ENCODE peak calls at places on chromosomes 11 and 22, in five cellular contexts. A is Peyer's patch, K is mammary epithelial cell, U is tibial nerve, F is fibroblast of mammary gland. E is an unnamed sample.

GRCh38 chr11:75532200-75532972 is 6.6 kb upstream of the GDPD5 start:
- DNase-seq in A (peak), F (peak), U (peak), K (peak), E (peak)

GRCh38 chr11:104534268-104534667 is 364.0 kb downstream of the CASP12 start:
- DNase-seq in F (peak), K (peak), A (no peak), U (no peak), E (no peak)

GRCh38 chr22:41264408-41264941 is 21.5 kb downstream of the RANGAP1 start:
- DNase-seq in F (no peak), U (no peak), K (no peak), A (no peak), E (no peak)

GRCh38 chr22:17198188-17199130 is 20.8 kb downstream of the ADA2 start:
- DNase-seq in A (no peak), K (no peak), F (peak), U (no peak), E (no peak)

GRCh38 chr11:30244255-30244654 is 13.4 kb downstream of the FSHB start:
- DNase-seq in A (no peak), F (peak), U (no peak), K (peak), E (no peak)

GRCh38 chr11:70456921-70457532 is 58.7 kb downstream of the CTTN start:
- DNase-seq in F (peak), U (no peak), A (no peak), K (no peak), E (no peak)

GRCh38 chr22:17549183-17549582 is 14.1 kb upstream of the SLC25A18 start:
- DNase-seq in F (no peak), K (no peak), A (no peak), U (no peak), E (no peak)

GRCh38 chr11:104408630-104409029 is 244.7 kb upstream of the PDGFD start:
- DNase-seq in F (no peak), A (no peak), K (no peak), U (no peak), E (no peak)

GRCh38 chr11:80726236-80726635 is 1285.4 kb upstream of the TENM4 start:
- DNase-seq in U (no peak), F (no peak), A (no peak), K (no peak), E (no peak)

GRCh38 chr11:10181811-10182210 is 112.2 kb downstream of the SBF2 start:
- DNase-seq in F (peak), U (no peak), K (no peak), A (no peak), E (no peak)

GRCh38 chr22:48306284-48306683 is 1521.4 kb downstream of the BRD1 start:
- DNase-seq in K (no peak), A (no peak), U (no peak), F (no peak), E (peak)

GRCh38 chr11:87007938-87008337 is 29.8 kb upstream of the TMEM135 start:
- DNase-seq in F (peak), K (no peak), A (no peak), U (no peak), E (no peak)

GRCh38 chr11:44865866-44866272 is 84.8 kb downstream of the TP53I11 start:
- DNase-seq in U (no peak), K (no peak), F (no peak), A (no peak), E (no peak)

GRCh38 chr22:37044634-37045625 is 6.6 kb upstream of the KCTD17 start:
- DNase-seq in F (no peak), A (no peak), U (no peak), K (peak), E (no peak)

GRCh38 chr11:121367434-121367833 is 74.9 kb downstream of the SC5D start:
- DNase-seq in F (peak), U (no peak), A (peak), K (peak), E (no peak)

GRCh38 chr11:134331565-134332188 is at the start of gene GLB1L2:
- DNase-seq in U (peak), A (peak), K (peak), F (peak), E (no peak)

GRCh38 chr11:44793350-44794090 is 66.8 kb downstream of the TSPAN18 start:
- DNase-seq in U (no peak), A (no peak), F (no peak), K (no peak), E (no peak)

GRCh38 chr11:19244621-19245020 is 3.9 kb upstream of the E2F8 start:
- DNase-seq in F (no peak), U (no peak), A (no peak), K (peak), E (no peak)

DNA sequence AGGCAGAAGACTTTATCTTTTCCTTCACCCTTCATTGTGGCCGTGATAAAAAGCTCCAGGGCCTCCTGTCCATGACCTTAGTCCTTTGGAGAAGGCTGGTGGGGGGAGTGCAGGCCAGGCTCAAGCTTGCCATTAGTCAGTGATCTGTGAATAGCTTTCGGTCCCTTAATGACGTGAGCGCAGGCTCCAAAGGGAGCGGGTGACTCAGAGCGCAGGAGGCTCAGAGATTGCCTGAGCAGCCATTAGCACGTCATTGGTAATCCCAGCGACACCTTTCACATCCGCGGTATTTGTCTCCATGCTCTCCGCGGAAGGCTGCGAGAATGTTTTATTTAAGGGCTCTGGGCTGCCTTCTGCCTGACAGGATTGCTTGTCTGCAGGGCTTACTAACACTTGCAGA is 458.5 kb downstream of the METTL15 start:
- DNase-seq in K (peak), F (peak), U (peak), A (peak), E (peak)
- H3K4me3 ChIP-seq in K (peak), F (peak), U (no peak), A (no peak), E (peak)

DNA sequence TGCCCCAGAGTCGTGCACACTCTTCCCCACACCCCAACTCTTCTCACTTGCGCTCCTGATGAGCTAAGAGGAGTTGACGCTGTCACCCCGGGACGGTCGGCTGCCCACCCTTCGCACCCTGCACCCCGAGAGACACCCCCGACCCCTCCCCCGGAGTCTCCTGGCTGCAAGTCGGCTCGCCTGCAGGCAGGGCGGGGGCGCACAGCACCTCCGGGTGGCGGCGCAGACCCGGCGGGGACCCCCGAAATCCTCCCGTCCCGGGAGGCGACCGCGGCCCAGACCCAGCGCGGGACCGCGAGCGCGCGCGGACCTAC is 366 bp downstream of the RAB3IL1 start:
- DNase-seq in U (no peak), K (no peak), F (no peak), A (no peak), E (no peak)
- H3K4me3 ChIP-seq in U (peak), K (peak), F (peak), A (peak), E (peak)

GRCh38 chr11:64857485-64857884 is 13.0 kb upstream of the CDC42BPG start:
- DNase-seq in A (no peak), F (no peak), U (no peak), K (no peak), E (no peak)

GRCh38 chr11:64856382-64857227 is 12.2 kb upstream of the CDC42BPG start:
- DNase-seq in U (no peak), K (peak), A (no peak), F (peak), E (peak)

GRCh38 chr11:64854534-64855502 is 10.4 kb upstream of the CDC42BPG start:
- DNase-seq in K (peak), F (peak), A (peak), U (peak), E (peak)

GRCh38 chr11:64854157-64854533 is 9.7 kb upstream of the CDC42BPG start:
- DNase-seq in U (no peak), A (no peak), K (no peak), F (no peak), E (no peak)

GRCh38 chr11:64855596-64856304 is 11.3 kb upstream of the CDC42BPG start:
- DNase-seq in F (no peak), A (peak), K (no peak), U (no peak), E (no peak)
- H3K4me3 ChIP-seq in F (no peak), A (no peak), K (no peak), U (no peak), E (no peak)

GRCh38 chr22:45852826-45853225 is 124.1 kb downstream of the WNT7B start:
- DNase-seq in U (no peak), A (no peak), K (no peak), F (no peak), E (no peak)
- H3K4me3 ChIP-seq in U (no peak), A (no peak), K (no peak), F (no peak), E (no peak)

DNA sequence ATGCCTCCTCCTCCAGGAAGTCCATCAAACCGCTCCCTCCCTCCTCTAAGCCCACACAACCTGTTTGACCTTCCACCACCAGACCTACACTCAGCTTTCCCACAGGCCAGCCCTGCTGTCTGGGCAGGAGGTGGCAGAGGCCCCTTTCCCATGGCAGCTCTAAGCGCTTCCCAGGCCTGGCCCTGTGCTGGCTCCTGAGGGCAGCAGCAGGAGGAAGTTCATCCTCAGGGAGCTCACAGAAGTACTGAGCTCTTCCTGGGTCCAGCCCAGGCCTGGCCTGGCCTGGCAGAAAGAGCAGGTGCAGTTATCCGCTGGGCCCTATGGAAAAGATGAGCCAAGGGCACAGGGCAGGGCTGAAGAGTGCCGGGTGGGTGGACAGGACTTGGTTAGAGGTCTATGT is 31.4 kb downstream of the ARAP1 start:
- DNase-seq in F (no peak), K (no peak), A (no peak), U (no peak), E (no peak)
- H3K4me3 ChIP-seq in F (peak), K (peak), A (peak), U (peak), E (peak)

DNA sequence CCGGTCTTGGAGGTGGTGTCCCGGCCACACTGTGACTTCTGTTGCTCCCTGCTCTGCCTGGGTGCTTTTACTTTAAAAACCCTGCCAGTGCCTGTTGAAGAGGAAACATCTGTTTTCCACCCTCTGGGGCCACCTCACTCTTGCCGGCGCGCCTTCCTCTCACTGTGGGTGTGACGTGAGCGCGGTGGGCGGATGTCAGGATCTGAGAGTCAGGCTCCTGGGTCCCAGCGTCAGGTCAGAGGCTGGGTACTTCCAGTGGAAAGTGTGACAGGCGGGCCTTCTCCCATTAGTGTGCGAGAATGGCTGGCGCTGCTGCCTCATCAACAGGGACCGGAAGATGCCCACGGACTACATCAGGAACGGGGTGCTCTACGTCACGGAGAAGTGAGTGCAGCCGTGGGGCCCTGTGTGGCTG is 54.2 kb downstream of the GRAMD4 start:
- DNase-seq in A (peak), U (no peak), K (no peak), F (no peak), E (no peak)
- H3K4me3 ChIP-seq in A (peak), U (no peak), K (no peak), F (no peak), E (peak)

GRCh38 chr11:90426442-90426841 is 203.6 kb upstream of the CHORDC1 start:
- DNase-seq in K (no peak), F (no peak), U (no peak), A (no peak), E (no peak)

GRCh38 chr11:90423378-90423777 is 200.5 kb upstream of the CHORDC1 start:
- DNase-seq in F (no peak), K (no peak), A (no peak), U (no peak), E (no peak)
- H3K4me3 ChIP-seq in F (no peak), K (no peak), A (no peak), U (no peak), E (no peak)

GRCh38 chr22:44331881-44332714 is 19.3 kb upstream of the SHISAL1 start:
- DNase-seq in U (no peak), A (no peak), K (no peak), F (no peak), E (no peak)

GRCh38 chr22:44329179-44329796 is 16.5 kb upstream of the SHISAL1 start:
- DNase-seq in A (peak), F (no peak), U (no peak), K (no peak), E (no peak)

GRCh38 chr22:44330727-44331660 is 18.2 kb upstream of the SHISAL1 start:
- DNase-seq in F (no peak), K (no peak), A (no peak), U (no peak), E (no peak)

GRCh38 chr22:44328762-44329161 is 16.0 kb upstream of the SHISAL1 start:
- DNase-seq in K (no peak), F (no peak), A (no peak), U (no peak), E (no peak)

GRCh38 chr22:44330188-44330726 is 17.5 kb upstream of the SHISAL1 start:
- DNase-seq in K (no peak), U (no peak), A (no peak), F (no peak), E (no peak)
- H3K4me3 ChIP-seq in K (no peak), U (no peak), A (peak), F (no peak), E (no peak)

GRCh38 chr22:49683032-49683431 is 144.6 kb downstream of the BRD1 start:
- DNase-seq in K (no peak), U (no peak), A (no peak), F (no peak), E (no peak)
- H3K4me3 ChIP-seq in K (no peak), U (no peak), A (no peak), F (no peak), E (no peak)